ENCODE peak calls at places on chromosomes 7 and 10, in six cellular contexts. F is lower lobe of right lung, D is thoracic aorta, P is PC-3, X is keratinocyte, I is OCI-LY7. E is an unnamed sample.

GRCh38 chr7:143385891-143386781 is 5.0 kb downstream of the ZYX start:
- DNase-seq in D (no peak), X (no peak), I (no peak), P (no peak), F (peak), E (no peak)

GRCh38 chr10:132407846-132408278 is 10.9 kb downstream of the PWWP2B start:
- DNase-seq in X (no peak), F (peak), P (peak), D (no peak), I (peak), E (peak)

GRCh38 chr10:102009801-102010425 is 46.1 kb downstream of the ARMH3 start:
- DNase-seq in D (peak), F (no peak), X (peak), I (peak), P (peak), E (peak)

GRCh38 chr10:102641398-102641797 is 2.9 kb upstream of the TRIM8 start:
- DNase-seq in I (no peak), P (no peak), X (no peak), D (no peak), F (no peak), E (no peak)

GRCh38 chr7:18520450-18521235 is 25.1 kb downstream of the HDAC9 start:
- DNase-seq in D (no peak), P (peak), F (no peak), X (no peak), I (peak), E (peak)

GRCh38 chr7:43204081-43204480 is 91.6 kb downstream of the HECW1 start:
- DNase-seq in F (no peak), D (no peak), X (no peak), P (peak), I (no peak), E (peak)

GRCh38 chr10:125343118-125343752 is 182.9 kb upstream of the CTBP2 start:
- DNase-seq in D (no peak), X (no peak), F (no peak), P (peak), I (peak), E (peak)

GRCh38 chr7:16718111-16718656 is 35.4 kb upstream of the TSPAN13 start:
- DNase-seq in P (no peak), F (no peak), I (no peak), X (no peak), D (no peak), E (no peak)

GRCh38 chr7:120991570-120991969 is 3.1 kb downstream of the CPED1 start:
- DNase-seq in P (peak), F (no peak), X (no peak), I (no peak), D (no peak), E (no peak)

GRCh38 chr7:39465055-39465929 is 100.9 kb upstream of the YAE1 start:
- DNase-seq in F (no peak), P (peak), X (peak), I (peak), D (no peak), E (peak)

GRCh38 chr10:95183451-95184230 is 10.4 kb upstream of the ACSM6 start:
- DNase-seq in D (peak), I (peak), X (peak), P (peak), F (peak), E (peak)

GRCh38 chr10:82874671-82875070 is 999.7 kb downstream of the NRG3 start:
- DNase-seq in P (no peak), D (no peak), X (no peak), I (no peak), F (no peak), E (peak)

GRCh38 chr10:88108115-88108610 is 244.7 kb downstream of the PTEN start:
- DNase-seq in D (no peak), I (peak), P (no peak), F (no peak), X (no peak), E (no peak)
- TF ChIP-seq CTCF in D (no peak), I (peak), P (no peak), F (no peak), X (peak), E (peak)

GRCh38 chr10:14560274-14560673 is 214.4 kb downstream of the FAM107B start:
- DNase-seq in I (peak), D (no peak), P (peak), F (peak), X (peak), E (peak)
- TF ChIP-seq CTCF in I (peak), D (no peak), P (peak), F (peak), X (peak), E (peak)

DNA sequence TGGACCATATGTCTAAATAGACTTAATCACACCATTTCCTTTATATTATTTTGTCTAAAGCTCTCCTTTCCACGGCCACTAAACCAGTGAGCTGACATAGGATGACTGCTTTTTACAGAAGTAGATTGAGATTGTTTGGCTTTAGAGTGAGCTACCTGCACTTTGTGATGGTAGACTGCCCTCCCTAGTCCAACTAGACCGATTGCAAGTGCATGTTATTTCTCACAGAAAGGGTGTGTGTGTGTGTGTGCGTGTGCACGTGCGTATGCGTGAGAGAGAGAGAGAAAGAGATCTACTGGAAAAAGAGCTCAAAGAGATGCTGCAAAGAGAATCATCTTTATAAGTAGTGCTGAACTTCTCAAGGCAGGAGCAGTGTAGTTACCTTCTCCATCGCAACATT is 60.7 kb downstream of the VCL start:
- DNase-seq in I (peak), P (peak), X (no peak), D (no peak), F (no peak), E (no peak)
- TF ChIP-seq CTCF in I (peak), P (peak), X (no peak), D (no peak), F (no peak), E (no peak)

DNA sequence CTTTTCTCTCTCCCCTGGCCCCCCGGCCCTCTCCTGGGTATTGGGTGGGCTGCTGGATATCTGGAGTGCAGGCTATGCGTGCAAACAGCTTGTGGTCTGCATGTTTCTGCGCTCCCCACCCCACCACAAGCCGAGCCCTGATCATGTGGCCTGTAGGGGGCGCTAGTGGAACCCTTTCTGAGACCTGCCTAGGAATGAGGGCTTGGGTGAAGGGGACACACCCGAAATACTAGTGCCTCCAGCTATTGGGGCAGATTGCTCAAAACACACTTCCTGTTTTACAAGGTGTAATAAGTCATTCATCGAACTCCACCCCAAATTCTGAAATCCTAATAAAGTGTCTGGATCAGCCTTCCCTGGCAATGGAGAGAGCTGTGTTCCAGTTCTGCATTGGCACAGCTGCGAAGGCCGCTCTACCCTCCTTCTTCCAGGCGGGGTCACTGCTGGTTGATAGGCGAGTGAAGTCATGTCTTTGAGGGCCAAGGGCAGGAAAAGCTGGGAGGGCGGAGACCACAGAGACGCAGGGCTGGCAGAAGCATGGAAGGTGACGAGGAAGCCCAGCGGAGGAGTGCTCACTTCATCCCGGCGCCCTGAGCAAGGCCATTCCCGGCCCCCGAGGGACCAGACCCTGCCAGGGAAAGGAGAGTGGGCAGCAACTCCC is 19.8 kb upstream of the PRRT4 start:
- DNase-seq in P (peak), I (peak), X (peak), D (no peak), F (peak), E (peak)
- TF ChIP-seq CTCF in P (peak), I (peak), X (peak), D (peak), F (peak), E (peak)

DNA sequence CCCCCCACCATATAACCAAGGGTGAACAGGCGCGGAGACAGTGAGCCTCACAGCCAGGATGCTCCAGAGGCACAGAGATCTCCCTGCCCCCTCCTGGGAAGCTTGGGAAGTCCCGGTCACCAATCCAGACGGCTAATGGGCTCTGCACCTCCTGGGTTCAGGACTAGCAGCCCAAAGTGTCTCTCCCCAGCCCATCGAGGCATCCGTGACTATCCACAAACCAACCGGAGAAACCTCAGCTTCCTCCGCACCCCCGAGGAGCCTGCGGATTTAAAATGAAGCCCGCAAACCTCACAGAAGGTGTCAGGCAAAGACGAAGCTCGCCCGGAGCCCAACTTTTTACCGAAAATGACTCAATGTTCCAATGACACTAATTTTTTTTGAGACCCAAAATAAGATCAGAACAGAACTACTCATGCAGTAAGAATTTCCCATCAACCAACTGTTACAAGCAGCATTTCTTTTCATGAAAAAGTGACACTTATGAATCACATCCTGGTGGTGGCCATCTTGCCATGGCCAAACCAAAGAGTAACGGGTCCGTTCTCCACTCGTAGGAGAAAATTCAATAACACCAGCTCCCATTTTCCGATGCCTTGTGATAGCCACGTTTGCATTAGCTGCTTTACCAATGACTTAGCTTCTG is 6.0 kb downstream of the PDGFA start:
- DNase-seq in D (no peak), I (no peak), X (no peak), F (no peak), P (peak), E (no peak)
- TF ChIP-seq CTCF in D (no peak), I (no peak), X (no peak), F (no peak), P (no peak), E (peak)

DNA sequence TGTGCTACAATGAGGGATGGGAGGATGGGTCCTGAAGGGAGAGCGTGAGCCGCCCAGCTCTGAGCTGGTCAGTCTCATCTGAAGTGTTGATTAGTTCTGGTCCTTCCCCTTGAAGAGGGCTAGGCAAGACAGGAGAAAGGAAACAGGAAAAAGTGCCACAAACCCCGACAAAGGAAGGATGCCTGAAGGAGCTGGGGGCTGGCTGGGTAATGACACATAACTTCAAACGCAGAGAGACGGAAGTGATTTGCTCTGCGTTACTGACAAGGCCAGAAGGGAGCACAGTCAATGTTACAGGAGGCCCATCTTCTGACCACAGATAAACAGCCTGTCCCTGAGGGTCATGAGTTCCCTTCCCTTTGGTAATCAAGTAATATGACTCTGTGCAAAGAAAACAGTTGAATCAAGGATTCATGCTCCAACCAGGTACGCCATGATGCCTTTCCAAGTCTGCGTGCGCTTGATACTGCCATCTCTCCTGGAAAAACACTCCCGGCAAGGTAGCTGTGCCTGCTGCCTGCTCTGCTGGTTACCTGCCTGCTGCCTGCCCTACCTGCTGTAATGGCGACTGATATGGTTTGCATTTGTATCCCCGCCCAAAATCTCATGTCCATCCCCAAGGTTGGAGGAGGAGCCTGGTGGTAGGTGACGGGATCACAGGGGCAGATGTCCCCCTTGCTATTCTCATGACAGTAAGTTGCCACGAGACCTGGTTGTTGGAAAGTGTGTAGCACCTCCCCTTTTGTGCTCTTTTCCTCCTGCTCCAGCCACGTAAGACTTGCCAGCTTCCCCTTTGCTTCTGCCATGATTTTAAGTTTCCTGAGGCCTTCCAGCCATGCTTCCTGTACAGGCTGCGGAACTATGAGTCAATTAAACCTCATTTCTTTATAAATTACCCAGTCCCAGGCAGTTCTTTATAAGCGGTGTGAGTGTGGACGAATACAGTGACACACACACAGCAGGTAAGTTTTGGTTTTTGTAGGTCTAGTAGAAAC is 57.9 kb downstream of the GRB10 start:
- DNase-seq in X (no peak), I (no peak), D (no peak), P (no peak), F (no peak), E (no peak)
- TF ChIP-seq CTCF in X (no peak), I (no peak), D (no peak), P (no peak), F (no peak), E (no peak)

DNA sequence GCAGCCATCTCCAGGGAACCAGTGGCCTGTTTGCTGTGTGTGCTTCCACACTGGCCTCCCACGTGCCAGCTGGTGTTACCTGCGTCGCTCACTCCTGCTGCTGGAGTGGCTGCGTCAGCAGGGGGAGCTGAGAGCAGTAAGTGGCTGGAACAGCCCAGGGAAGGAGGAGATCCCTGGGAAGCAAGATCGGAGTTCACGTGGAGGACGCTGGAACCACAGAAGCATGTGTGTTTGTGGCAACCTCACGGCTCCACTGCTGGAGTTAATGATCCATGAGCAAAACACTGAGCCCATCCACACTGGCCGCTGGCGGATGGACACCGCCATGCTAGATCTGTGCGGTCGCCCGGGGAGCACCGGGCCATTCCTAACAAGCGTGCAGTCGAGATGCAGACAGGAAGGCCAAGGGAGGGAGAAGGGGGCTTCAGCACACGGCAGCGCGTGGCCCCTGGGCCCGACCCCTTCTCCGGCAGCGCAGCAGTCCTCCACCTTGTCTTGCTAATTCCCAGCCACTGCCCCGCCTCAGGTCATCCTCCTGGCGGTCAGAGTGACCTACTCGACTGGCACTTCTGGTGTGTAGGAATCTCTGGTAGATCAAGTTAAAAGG is 68.5 kb upstream of the EEPD1 start:
- DNase-seq in X (no peak), F (no peak), D (no peak), P (peak), I (no peak), E (peak)
- TF ChIP-seq CTCF in X (peak), F (no peak), D (peak), P (peak), I (no peak), E (peak)